ENCODE peak calls at places on chromosome 13, in seven cellular contexts. E, A, O, Z, J, L and Q are unnamed samples.
A peak's percentile ranks its signal among the peaks of the same experiment; 100 is the strongest.

GRCh38 chr13:24854311-24854710 is 90.3 kb downstream of the RNF17 start:
- DNase-seq in E (no peak), A (no peak), O (no peak), Z (no peak), J (no peak), L (no peak), Q (no peak)

GRCh38 chr13:51125495-51126226 is 14.6 kb upstream of the C13orf42 start:
- DNase-seq in E (peak; percentile 72), A (peak; percentile 55), O (peak; percentile 49), Z (peak; percentile 91), J (peak; percentile 16), L (peak; percentile 77), Q (no peak)

GRCh38 chr13:93561553-93561952 is 334.9 kb downstream of the GPC6 start:
- DNase-seq in E (no peak), A (no peak), O (no peak), Z (peak; percentile 41), J (no peak), L (no peak), Q (no peak)

GRCh38 chr13:111115051-111115840 is at the start of gene ARHGEF7:
- DNase-seq in E (no peak), A (no peak), O (no peak), Z (peak; percentile 69), J (no peak), L (peak; percentile 77), Q (no peak)

GRCh38 chr13:98496239-98496668 is 80.7 kb downstream of the STK24 start:
- DNase-seq in E (peak; percentile 87), A (no peak), O (peak; percentile 45), Z (no peak), J (no peak), L (no peak), Q (no peak)

GRCh38 chr13:50127017-50127725 is 111.9 kb downstream of the KCNRG start:
- DNase-seq in E (peak; percentile 88), A (no peak), O (peak; percentile 65), Z (peak; percentile 63), J (no peak), L (peak; percentile 71), Q (no peak)

GRCh38 chr13:95800455-95800854 is 123.5 kb downstream of the DNAJC3 start:
- DNase-seq in E (no peak), A (no peak), O (no peak), Z (no peak), J (no peak), L (no peak), Q (no peak)

GRCh38 chr13:30477346-30478235 is 11.9 kb upstream of the HMGB1 start:
- DNase-seq in E (no peak), A (no peak), O (no peak), Z (peak; percentile 79), J (no peak), L (peak; percentile 53), Q (no peak)

GRCh38 chr13:79679334-79679733 is 198.4 kb downstream of the NDFIP2 start:
- DNase-seq in E (peak; percentile 81), A (peak; percentile 61), O (peak; percentile 79), Z (peak; percentile 93), J (no peak), L (peak; percentile 77), Q (peak; percentile 30)

GRCh38 chr13:109918179-109918651 is 131.8 kb upstream of the IRS2 start:
- DNase-seq in E (no peak), A (no peak), O (no peak), Z (no peak), J (no peak), L (no peak), Q (no peak)

GRCh38 chr13:20702945-20703784 is at the start of gene IL17D:
- DNase-seq in E (no peak), A (peak; percentile 16), O (peak; percentile 43), Z (peak; percentile 48), J (no peak), L (peak; percentile 65), Q (no peak)

GRCh38 chr13:32045963-32046785 is 14.6 kb downstream of the FRY start:
- DNase-seq in E (no peak), A (no peak), O (no peak), Z (peak; percentile 31), J (no peak), L (no peak), Q (no peak)

GRCh38 chr13:77519808-77520207 is 15.7 kb upstream of the SCEL start:
- DNase-seq in E (no peak), A (no peak), O (no peak), Z (no peak), J (no peak), L (no peak), Q (no peak)

GRCh38 chr13:73983109-73983508 is 151.1 kb downstream of the KLF12 start:
- DNase-seq in E (no peak), A (no peak), O (no peak), Z (no peak), J (no peak), L (no peak), Q (no peak)

GRCh38 chr13:21045101-21045500 is 16.3 kb downstream of the LATS2 start:
- DNase-seq in E (no peak), A (no peak), O (no peak), Z (no peak), J (no peak), L (no peak), Q (no peak)

GRCh38 chr13:102922184-102922583 is 76.4 kb downstream of the ERCC5 start:
- DNase-seq in E (no peak), A (no peak), O (no peak), Z (no peak), J (no peak), L (no peak), Q (no peak)

GRCh38 chr13:97810152-97810551 is 143.3 kb upstream of the IPO5 start:
- DNase-seq in E (no peak), A (no peak), O (no peak), Z (peak; percentile 34), J (no peak), L (no peak), Q (no peak)

GRCh38 chr13:40539954-40540706 is 126.3 kb downstream of the FOXO1 start:
- DNase-seq in E (no peak), A (no peak), O (no peak), Z (peak; percentile 83), J (no peak), L (no peak), Q (no peak)
- TF ChIP-seq POLR2AphosphoS5 in E (no peak), A (no peak), O (no peak), Z (no peak), J (no peak), L (no peak), Q (no peak)

DNA sequence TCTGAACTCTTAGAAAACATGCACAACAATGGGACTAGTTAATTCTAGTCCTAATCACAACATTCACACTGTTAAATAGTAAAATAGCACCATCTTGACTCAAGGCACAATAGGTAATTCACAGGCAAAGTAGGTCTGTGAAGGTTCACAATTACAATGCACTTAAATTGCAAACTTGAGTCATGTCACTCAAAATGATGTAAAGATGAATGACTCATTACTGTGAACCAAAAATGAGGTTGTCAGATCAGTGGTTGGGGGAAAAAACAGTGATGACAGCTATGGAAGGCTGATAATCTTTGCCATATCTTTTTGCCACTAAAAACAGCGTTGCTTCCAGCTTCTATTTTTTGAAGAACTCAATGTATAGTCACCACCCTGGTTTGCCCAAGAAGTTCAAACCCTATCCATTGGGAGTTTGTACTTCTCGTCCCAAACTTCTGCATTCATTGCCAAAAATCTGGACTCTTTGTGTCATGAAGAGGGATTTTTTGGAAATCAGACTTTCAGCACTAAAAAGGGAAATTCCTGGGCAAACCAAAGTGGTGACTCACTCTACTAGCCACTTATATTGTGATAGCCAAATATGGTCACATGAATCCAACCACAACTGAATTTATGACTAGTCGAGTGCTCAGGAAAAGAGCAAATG is 200.9 kb upstream of the TMTC4 start:
- DNase-seq in E (no peak), A (no peak), O (no peak), Z (no peak), J (peak; percentile 7), L (no peak), Q (no peak)
- TF ChIP-seq POLR2AphosphoS5 in E (no peak), A (no peak), O (no peak), Z (no peak), J (no peak), L (no peak), Q (no peak)

GRCh38 chr13:43682698-43683097 is 104.1 kb downstream of the ENOX1 start:
- DNase-seq in E (no peak), A (no peak), O (no peak), Z (no peak), J (no peak), L (no peak), Q (no peak)

GRCh38 chr13:43688230-43688907 is 98.4 kb downstream of the ENOX1 start:
- DNase-seq in E (no peak), A (no peak), O (no peak), Z (no peak), J (no peak), L (no peak), Q (no peak)

GRCh38 chr13:43687038-43687437 is 99.7 kb downstream of the ENOX1 start:
- DNase-seq in E (no peak), A (no peak), O (no peak), Z (no peak), J (no peak), L (no peak), Q (no peak)

GRCh38 chr13:43684947-43685725 is 101.6 kb downstream of the ENOX1 start:
- DNase-seq in E (no peak), A (no peak), O (no peak), Z (no peak), J (no peak), L (no peak), Q (no peak)

DNA sequence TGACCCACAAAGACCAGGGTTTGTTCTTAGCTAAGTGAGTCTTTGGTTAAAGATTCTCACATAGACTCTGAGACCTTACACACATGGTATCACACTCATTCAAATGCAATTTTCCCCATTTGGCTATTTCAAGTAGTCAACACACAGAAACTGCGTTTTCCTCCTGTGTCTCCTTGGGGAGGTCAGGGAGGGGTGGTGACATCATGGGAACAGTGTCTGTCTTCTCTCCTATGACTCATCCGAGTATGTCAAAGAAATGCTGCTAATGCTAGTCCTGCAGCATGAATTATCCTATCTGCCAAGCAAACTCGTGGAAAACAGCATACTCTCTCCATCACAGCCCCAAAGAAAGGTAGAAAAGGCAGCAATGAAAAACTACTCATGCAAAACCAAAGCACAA is 100.2 kb downstream of the ENOX1 start:
- DNase-seq in E (peak; percentile 77), A (peak; percentile 1), O (no peak), Z (no peak), J (no peak), L (no peak), Q (no peak)
- TF ChIP-seq POLR2AphosphoS5 in E (peak; percentile 77), A (no peak), O (peak; percentile 60), Z (no peak), J (no peak), L (no peak), Q (no peak)

GRCh38 chr13:113210834-113211233 is 1.4 kb downstream of the CUL4A start:
- DNase-seq in E (no peak), A (no peak), O (no peak), Z (no peak), J (no peak), L (no peak), Q (no peak)

GRCh38 chr13:113208424-113209335 is at the start of gene PCID2:
- DNase-seq in E (peak; percentile 95), A (peak; percentile 90), O (peak; percentile 91), Z (peak; percentile 96), J (peak; percentile 48), L (peak; percentile 98), Q (peak; percentile 84)

GRCh38 chr13:113211774-113212173 is 2.4 kb downstream of the CUL4A start:
- DNase-seq in E (no peak), A (peak; percentile 70), O (no peak), Z (peak; percentile 78), J (no peak), L (no peak), Q (no peak)

GRCh38 chr13:113209336-113209879 is at the start of gene CUL4A:
- DNase-seq in E (peak; percentile 88), A (peak; percentile 80), O (peak; percentile 86), Z (peak; percentile 92), J (no peak), L (peak; percentile 59), Q (peak; percentile 50)

GRCh38 chr13:113209880-113210421 is 538 bp downstream of the CUL4A start:
- DNase-seq in E (peak; percentile 76), A (peak; percentile 57), O (peak; percentile 76), Z (peak; percentile 72), J (no peak), L (peak; percentile 76), Q (no peak)
- TF ChIP-seq POLR2AphosphoS5 in E (no peak), A (no peak), O (peak; percentile 45), Z (no peak), J (no peak), L (peak; percentile 71), Q (no peak)